ENCODE peak calls at places on chromosomes 2 and 18, in eight cellular contexts. G is Peyer's patch, Y is tibial artery, Z is spleen, C is kidney epithelial cell, S is endothelial cell, B is GM10248, V is uterus. Q is an unnamed sample.

GRCh38 chr2:12555012-12555645 is 161.6 kb upstream of the TRIB2 start:
- DNase-seq in G (no peak), Y (no peak), Z (no peak), C (no peak), S (no peak), B (no peak), V (no peak), Q (no peak)

GRCh38 chr2:96690306-96691021 is 47.9 kb downstream of the FER1L5 start:
- DNase-seq in G (no peak), Y (no peak), Z (peak), C (no peak), S (no peak), B (no peak), V (no peak), Q (no peak)

GRCh38 chr18:48752478-48752877 is 198.3 kb downstream of the SMAD7 start:
- DNase-seq in G (no peak), Y (no peak), Z (no peak), C (no peak), S (no peak), B (no peak), V (no peak), Q (no peak)

GRCh38 chr2:47250576-47251403 is 95.7 kb upstream of the STPG4 start:
- DNase-seq in G (no peak), Y (no peak), Z (no peak), C (peak), S (no peak), B (no peak), V (no peak), Q (no peak)

GRCh38 chr2:174764281-174765063 is at the start of gene CHRNA1:
- DNase-seq in G (no peak), Y (no peak), Z (no peak), C (no peak), S (no peak), B (no peak), V (no peak), Q (no peak)

GRCh38 chr2:50059462-50059861 is 905.1 kb upstream of the FSHR start:
- DNase-seq in G (no peak), Y (no peak), Z (no peak), C (no peak), S (no peak), B (no peak), V (no peak), Q (no peak)

GRCh38 chr18:52716926-52717325 is 376.9 kb downstream of the DCC start:
- DNase-seq in G (peak), Y (no peak), Z (no peak), C (no peak), S (peak), B (no peak), V (no peak), Q (peak)

GRCh38 chr2:171652411-171652775 is 34.9 kb upstream of the DYNC1I2 start:
- DNase-seq in G (no peak), Y (no peak), Z (no peak), C (no peak), S (no peak), B (peak), V (no peak), Q (no peak)

GRCh38 chr18:43060020-43060419 is 55.5 kb downstream of the RIT2 start:
- DNase-seq in G (no peak), Y (no peak), Z (no peak), C (peak), S (no peak), B (no peak), V (no peak), Q (no peak)

GRCh38 chr2:152395132-152396024 is 60.4 kb downstream of the FMNL2 start:
- DNase-seq in G (no peak), Y (peak), Z (no peak), C (no peak), S (no peak), B (no peak), V (no peak), Q (no peak)

GRCh38 chr18:61335737-61336555 is 2.7 kb downstream of the CDH20 start:
- DNase-seq in G (no peak), Y (no peak), Z (no peak), C (no peak), S (no peak), B (no peak), V (no peak), Q (no peak)

GRCh38 chr2:66578067-66578852 is 143.3 kb downstream of the MEIS1 start:
- DNase-seq in G (no peak), Y (no peak), Z (peak), C (no peak), S (no peak), B (peak), V (peak), Q (peak)

GRCh38 chr2:42792087-42792582 is 248 bp downstream of the HAAO start:
- DNase-seq in G (no peak), Y (peak), Z (no peak), C (no peak), S (no peak), B (no peak), V (no peak), Q (no peak)

GRCh38 chr2:216344206-216344957 is 27.9 kb downstream of the MARCHF4 start:
- DNase-seq in G (no peak), Y (no peak), Z (no peak), C (no peak), S (no peak), B (no peak), V (no peak), Q (no peak)

GRCh38 chr18:51211552-51211951 is 14.1 kb upstream of the MEX3C start:
- DNase-seq in G (peak), Y (peak), Z (no peak), C (peak), S (no peak), B (peak), V (no peak), Q (no peak)

GRCh38 chr2:42421601-42422252 is 60.7 kb upstream of the COX7A2L start:
- DNase-seq in G (no peak), Y (no peak), Z (no peak), C (no peak), S (no peak), B (no peak), V (no peak), Q (no peak)

GRCh38 chr18:61954347-61954746 is 61.5 kb upstream of the RNF152 start:
- DNase-seq in G (no peak), Y (no peak), Z (no peak), C (no peak), S (no peak), B (no peak), V (no peak), Q (no peak)

GRCh38 chr18:10336749-10337148 is 117.7 kb upstream of the APCDD1 start:
- DNase-seq in G (no peak), Y (no peak), Z (no peak), C (no peak), S (no peak), B (no peak), V (no peak), Q (no peak)

GRCh38 chr18:10164241-10165160 is 250.7 kb downstream of the VAPA start:
- DNase-seq in G (no peak), Y (no peak), Z (no peak), C (no peak), S (no peak), B (no peak), V (no peak), Q (no peak)

DNA sequence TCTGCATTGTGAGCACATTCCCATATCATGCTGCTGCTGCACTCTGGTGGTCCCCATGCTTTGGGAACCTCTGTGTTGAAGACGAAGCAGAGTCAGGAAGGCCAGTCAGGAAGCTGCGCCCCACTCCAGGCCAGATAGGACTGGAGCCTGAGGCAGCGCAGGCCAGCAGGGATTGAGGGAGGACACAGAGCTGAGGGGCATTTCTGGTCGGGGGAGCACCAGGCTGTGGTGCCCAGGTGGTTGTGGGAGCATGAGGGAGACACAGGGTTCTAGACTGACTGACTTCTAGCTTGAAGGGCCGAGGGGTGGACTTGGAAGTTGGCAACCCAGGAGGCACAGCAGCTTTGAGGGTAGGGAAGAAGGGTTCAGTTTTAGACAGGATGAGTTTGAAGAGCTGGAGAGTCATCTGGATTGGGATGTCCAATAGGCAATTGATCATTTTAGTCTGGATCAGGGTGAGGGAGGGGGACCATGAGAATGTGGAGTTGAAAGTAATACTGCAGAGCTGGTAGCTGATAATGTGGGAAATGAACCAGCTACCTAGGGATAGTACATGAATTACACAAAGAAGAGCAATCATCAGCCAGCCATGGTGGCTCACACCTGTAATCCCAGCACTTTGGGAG is 1.4 kb upstream of the ACTG2 start:
- DNase-seq in G (no peak), Y (no peak), Z (no peak), C (no peak), S (no peak), B (no peak), V (no peak), Q (no peak)
- TF ChIP-seq CTCF in G (no peak), Y (no peak), Z (no peak), C (no peak), S (no peak), B (no peak), V (no peak), Q (no peak)

DNA sequence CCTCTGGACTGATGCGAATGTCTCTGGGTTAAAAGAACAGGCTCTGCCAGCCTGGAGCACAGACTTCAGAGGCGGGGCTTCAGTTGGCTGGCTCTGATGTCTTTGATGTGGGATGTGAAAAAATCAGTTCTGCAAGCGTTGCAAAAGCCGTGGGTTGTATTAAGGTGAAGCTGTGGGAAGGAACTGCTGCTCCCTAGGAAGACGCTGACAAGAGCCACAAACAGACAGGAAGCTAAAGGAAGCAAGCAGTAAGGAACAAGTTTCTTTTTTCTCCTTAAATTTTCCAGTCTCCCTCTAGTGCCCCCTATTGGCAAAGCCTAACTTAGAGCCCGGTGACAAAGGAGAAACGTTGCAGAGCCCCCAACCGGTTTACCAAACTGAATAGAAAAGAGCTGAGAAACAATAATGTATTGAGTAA is 239.0 kb downstream of the CCDC178 start:
- DNase-seq in G (no peak), Y (no peak), Z (no peak), C (peak), S (peak), B (peak), V (no peak), Q (peak)
- TF ChIP-seq CTCF in G (peak), Y (no peak), Z (no peak), C (peak), S (peak), B (no peak), V (no peak), Q (peak)

DNA sequence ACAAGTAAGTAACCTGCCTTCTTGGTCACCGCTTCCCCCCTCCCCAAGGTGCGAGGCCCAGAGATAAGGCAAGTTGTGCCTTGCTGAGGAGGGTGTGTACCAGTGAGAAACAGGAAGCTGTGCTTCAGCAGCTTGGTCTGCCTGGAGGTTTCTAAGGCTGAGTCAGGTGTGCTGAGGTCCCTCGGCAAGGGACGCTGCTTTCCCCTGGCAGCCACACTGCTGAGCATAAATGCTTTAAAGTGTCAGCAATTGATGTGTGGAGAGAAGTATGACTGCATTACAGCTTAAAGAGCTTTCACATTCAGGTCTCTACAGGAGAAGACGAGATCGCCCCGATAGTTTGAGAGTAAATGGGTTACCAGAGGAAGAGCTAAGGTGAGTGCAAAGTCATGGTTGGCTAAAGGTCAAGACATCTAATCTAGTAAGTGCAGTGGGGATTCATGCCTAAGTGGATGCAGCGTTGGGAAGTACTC is 86.9 kb downstream of the LIMS1 start:
- DNase-seq in G (peak), Y (no peak), Z (peak), C (no peak), S (peak), B (peak), V (no peak), Q (no peak)
- TF ChIP-seq CTCF in G (no peak), Y (no peak), Z (no peak), C (no peak), S (no peak), B (peak), V (no peak), Q (no peak)

DNA sequence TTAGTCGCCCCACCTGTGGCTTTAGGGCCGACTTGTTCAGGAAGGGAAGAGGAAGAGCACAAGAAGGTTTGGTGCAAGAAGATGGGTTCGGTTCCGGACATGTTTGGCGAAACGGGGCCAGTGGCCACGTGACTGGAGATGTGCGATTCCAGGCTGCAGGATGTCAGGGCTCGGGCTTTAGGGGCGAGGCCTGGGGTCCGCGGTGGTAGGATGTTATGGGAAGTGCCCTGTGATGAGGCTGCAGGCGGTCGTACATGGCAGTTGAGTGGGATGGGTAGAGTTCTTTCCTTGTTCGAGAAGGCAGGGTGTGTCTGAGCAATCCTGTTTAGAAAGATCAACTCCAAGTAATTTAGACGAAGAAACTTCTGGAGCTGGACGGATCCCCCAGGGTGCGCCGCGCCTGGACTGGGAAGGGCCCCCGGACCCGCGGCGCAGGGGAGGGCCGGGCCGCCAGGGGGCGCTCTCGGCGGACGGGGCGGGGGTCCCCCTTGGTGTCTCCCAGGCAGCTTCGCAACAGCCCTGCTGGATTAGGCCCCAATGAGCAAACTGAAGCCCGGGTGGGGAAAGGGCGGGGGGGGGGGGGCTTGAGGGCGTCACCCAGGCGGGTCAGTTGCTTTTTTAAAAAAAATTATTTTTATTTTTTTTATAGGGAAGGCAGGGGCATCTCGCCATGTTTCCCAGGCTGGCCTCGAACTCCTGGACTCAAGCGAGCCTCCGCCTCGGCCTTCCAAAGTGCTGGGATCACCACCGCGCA is 17.2 kb upstream of the SDC1 start:
- DNase-seq in G (no peak), Y (no peak), Z (no peak), C (no peak), S (peak), B (peak), V (no peak), Q (no peak)
- TF ChIP-seq CTCF in G (peak), Y (peak), Z (no peak), C (peak), S (peak), B (peak), V (no peak), Q (no peak)

GRCh38 chr18:74604366-74604765 is 6.7 kb downstream of the ZNF407 start:
- DNase-seq in G (no peak), Y (no peak), Z (no peak), C (no peak), S (no peak), B (no peak), V (no peak), Q (no peak)

GRCh38 chr18:74597662-74598349 is at the start of gene ZNF407:
- DNase-seq in G (peak), Y (peak), Z (peak), C (peak), S (peak), B (peak), V (peak), Q (peak)

GRCh38 chr18:74596959-74597661 is 560 bp upstream of the ZNF407 start:
- DNase-seq in G (peak), Y (peak), Z (peak), C (no peak), S (peak), B (peak), V (peak), Q (peak)

GRCh38 chr18:74595425-74595824 is 2.2 kb upstream of the ZNF407 start:
- DNase-seq in G (no peak), Y (no peak), Z (no peak), C (no peak), S (no peak), B (no peak), V (no peak), Q (no peak)

DNA sequence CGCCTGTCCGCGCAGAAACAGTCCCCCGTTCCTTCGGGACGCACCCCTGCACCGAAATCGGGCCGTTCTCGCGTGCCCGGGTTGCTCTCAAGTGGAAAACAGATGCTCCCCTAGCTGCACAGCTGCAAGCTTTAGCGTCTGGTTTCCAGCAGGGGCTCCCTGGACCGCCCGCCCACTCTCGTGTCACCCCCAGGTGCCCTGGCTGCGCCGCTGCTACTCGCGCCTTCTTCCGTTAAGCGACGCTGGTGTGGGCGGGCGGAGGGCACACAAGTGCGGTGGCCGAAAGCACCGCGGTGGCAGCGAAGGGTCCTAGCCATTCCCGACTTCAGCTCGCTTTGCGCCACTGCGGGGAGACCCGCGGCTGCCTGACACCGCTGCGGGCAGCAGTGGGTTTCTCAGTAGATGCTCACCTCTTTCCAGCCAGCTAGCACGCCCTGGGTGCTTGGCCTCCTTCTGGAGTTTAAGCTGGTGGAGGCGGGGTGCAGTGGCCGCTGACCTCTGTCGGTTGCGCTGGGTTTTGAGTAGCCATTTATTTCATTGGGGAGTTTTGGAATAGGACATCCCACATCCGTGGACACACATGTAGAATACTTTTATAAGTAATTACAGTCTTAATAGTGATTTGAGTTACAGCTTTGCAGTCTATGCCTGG is 806 bp downstream of the ZNF407 start:
- DNase-seq in G (peak), Y (peak), Z (peak), C (no peak), S (no peak), B (peak), V (peak), Q (peak)
- TF ChIP-seq CTCF in G (no peak), Y (peak), Z (peak), C (peak), S (no peak), B (peak), V (peak), Q (no peak)